ENCODE peak calls at places on chromosome 15, in six cellular contexts. One of them, this sample, is unnamed.

GRCh38 chr15:65824941-65825544 is 33.0 kb upstream of the DENND4A start:
- DNase-seq in A549: no peak
- DNase-seq in cardiac muscle cell: no peak
- DNase-seq in Calu3: no peak
- DNase-seq in thoracic aorta: no peak
- DNase-seq in endodermal cell: no peak
- DNase-seq in this sample: no peak

GRCh38 chr15:73955851-73956250 is 29.6 kb downstream of the LOXL1 start:
- DNase-seq in endodermal cell: no peak
- DNase-seq in A549: no peak
- DNase-seq in cardiac muscle cell: no peak
- DNase-seq in Calu3: no peak
- DNase-seq in thoracic aorta: no peak
- DNase-seq in this sample: no peak

GRCh38 chr15:74235962-74236361 is at the start of gene CCDC33:
- DNase-seq in endodermal cell: no peak
- DNase-seq in thoracic aorta: no peak
- DNase-seq in cardiac muscle cell: no peak
- DNase-seq in A549: no peak
- DNase-seq in Calu3: peak; percentile 68
- DNase-seq in this sample: no peak

GRCh38 chr15:71392821-71393220 is 277.6 kb downstream of the THSD4 start:
- DNase-seq in A549: no peak
- DNase-seq in Calu3: no peak
- DNase-seq in endodermal cell: no peak
- DNase-seq in cardiac muscle cell: no peak
- DNase-seq in thoracic aorta: no peak
- DNase-seq in this sample: no peak

GRCh38 chr15:34795267-34796081 is at the start of gene ACTC1:
- DNase-seq in endodermal cell: peak; percentile 90
- DNase-seq in cardiac muscle cell: peak; percentile 96
- DNase-seq in thoracic aorta: peak; percentile 11
- DNase-seq in A549: peak; percentile 66
- DNase-seq in Calu3: peak; percentile 39
- DNase-seq in this sample: peak; percentile 49

GRCh38 chr15:39459538-39459937 is 121.3 kb upstream of the THBS1 start:
- DNase-seq in Calu3: no peak
- DNase-seq in A549: no peak
- DNase-seq in endodermal cell: no peak
- DNase-seq in cardiac muscle cell: no peak
- DNase-seq in thoracic aorta: no peak
- DNase-seq in this sample: no peak

GRCh38 chr15:44545934-44546802 is 9.2 kb downstream of the EIF3J start:
- DNase-seq in endodermal cell: no peak
- DNase-seq in cardiac muscle cell: no peak
- DNase-seq in thoracic aorta: no peak
- DNase-seq in Calu3: no peak
- DNase-seq in A549: no peak
- DNase-seq in this sample: no peak

GRCh38 chr15:37019479-37020433 is 80.6 kb downstream of the MEIS2 start:
- DNase-seq in A549: no peak
- DNase-seq in thoracic aorta: no peak
- DNase-seq in cardiac muscle cell: peak; percentile 65
- DNase-seq in Calu3: peak; percentile 0
- DNase-seq in endodermal cell: no peak
- DNase-seq in this sample: no peak

GRCh38 chr15:70342141-70342540 is 244.4 kb upstream of the TLE3 start:
- DNase-seq in thoracic aorta: no peak
- DNase-seq in endodermal cell: no peak
- DNase-seq in Calu3: no peak
- DNase-seq in cardiac muscle cell: no peak
- DNase-seq in A549: no peak
- DNase-seq in this sample: peak; percentile 31

GRCh38 chr15:78018445-78018844 is 59.1 kb downstream of the TBC1D2B start:
- DNase-seq in A549: no peak
- DNase-seq in cardiac muscle cell: no peak
- DNase-seq in endodermal cell: no peak
- DNase-seq in Calu3: no peak
- DNase-seq in thoracic aorta: no peak
- DNase-seq in this sample: no peak

GRCh38 chr15:68481321-68481720 is 49.4 kb upstream of the ITGA11 start:
- DNase-seq in thoracic aorta: no peak
- DNase-seq in A549: no peak
- DNase-seq in endodermal cell: peak; percentile 30
- DNase-seq in Calu3: no peak
- DNase-seq in cardiac muscle cell: no peak
- DNase-seq in this sample: no peak

GRCh38 chr15:68484696-68485400 is 52.9 kb upstream of the ITGA11 start:
- DNase-seq in Calu3: no peak
- DNase-seq in cardiac muscle cell: no peak
- DNase-seq in endodermal cell: peak; percentile 39
- DNase-seq in A549: no peak
- DNase-seq in thoracic aorta: no peak
- DNase-seq in this sample: no peak

GRCh38 chr15:68484220-68484619 is 52.3 kb upstream of the ITGA11 start:
- DNase-seq in thoracic aorta: no peak
- DNase-seq in A549: no peak
- DNase-seq in cardiac muscle cell: no peak
- DNase-seq in endodermal cell: no peak
- DNase-seq in Calu3: no peak
- DNase-seq in this sample: no peak

GRCh38 chr15:68482246-68482645 is 50.3 kb upstream of the ITGA11 start:
- DNase-seq in thoracic aorta: no peak
- DNase-seq in endodermal cell: no peak
- DNase-seq in cardiac muscle cell: no peak
- DNase-seq in Calu3: no peak
- DNase-seq in A549: no peak
- DNase-seq in this sample: no peak

GRCh38 chr15:68483165-68483564 is 51.2 kb upstream of the ITGA11 start:
- DNase-seq in A549: no peak
- DNase-seq in endodermal cell: no peak
- DNase-seq in cardiac muscle cell: no peak
- DNase-seq in Calu3: no peak
- DNase-seq in thoracic aorta: no peak
- DNase-seq in this sample: no peak
- TF ChIP-seq CTCF in A549: no peak
- TF ChIP-seq CTCF in endodermal cell: no peak
- TF ChIP-seq CTCF in cardiac muscle cell: no peak
- TF ChIP-seq CTCF in Calu3: no peak
- TF ChIP-seq CTCF in thoracic aorta: no peak
- TF ChIP-seq CTCF in this sample: no peak

GRCh38 chr15:75647370-75648155 is at the start of gene SNX33:
- DNase-seq in A549: peak; percentile 89
- DNase-seq in Calu3: peak; percentile 85
- DNase-seq in endodermal cell: peak; percentile 94
- DNase-seq in thoracic aorta: no peak
- DNase-seq in cardiac muscle cell: peak; percentile 88
- DNase-seq in this sample: peak; percentile 78
- TF ChIP-seq CTCF in A549: peak; percentile 67
- TF ChIP-seq CTCF in Calu3: peak; percentile 55
- TF ChIP-seq CTCF in endodermal cell: peak; percentile 72
- TF ChIP-seq CTCF in thoracic aorta: peak; percentile 46
- TF ChIP-seq CTCF in cardiac muscle cell: peak; percentile 65
- TF ChIP-seq CTCF in this sample: no peak

GRCh38 chr15:91855684-91856553 is 2.4 kb downstream of the SLCO3A1 start:
- DNase-seq in thoracic aorta: no peak
- DNase-seq in A549: peak; percentile 73
- DNase-seq in Calu3: peak; percentile 86
- DNase-seq in endodermal cell: peak; percentile 95
- DNase-seq in cardiac muscle cell: peak; percentile 35
- DNase-seq in this sample: no peak
- TF ChIP-seq CTCF in thoracic aorta: no peak
- TF ChIP-seq CTCF in A549: peak; percentile 33
- TF ChIP-seq CTCF in Calu3: peak; percentile 77
- TF ChIP-seq CTCF in endodermal cell: peak; percentile 84
- TF ChIP-seq CTCF in cardiac muscle cell: no peak
- TF ChIP-seq CTCF in this sample: no peak

DNA sequence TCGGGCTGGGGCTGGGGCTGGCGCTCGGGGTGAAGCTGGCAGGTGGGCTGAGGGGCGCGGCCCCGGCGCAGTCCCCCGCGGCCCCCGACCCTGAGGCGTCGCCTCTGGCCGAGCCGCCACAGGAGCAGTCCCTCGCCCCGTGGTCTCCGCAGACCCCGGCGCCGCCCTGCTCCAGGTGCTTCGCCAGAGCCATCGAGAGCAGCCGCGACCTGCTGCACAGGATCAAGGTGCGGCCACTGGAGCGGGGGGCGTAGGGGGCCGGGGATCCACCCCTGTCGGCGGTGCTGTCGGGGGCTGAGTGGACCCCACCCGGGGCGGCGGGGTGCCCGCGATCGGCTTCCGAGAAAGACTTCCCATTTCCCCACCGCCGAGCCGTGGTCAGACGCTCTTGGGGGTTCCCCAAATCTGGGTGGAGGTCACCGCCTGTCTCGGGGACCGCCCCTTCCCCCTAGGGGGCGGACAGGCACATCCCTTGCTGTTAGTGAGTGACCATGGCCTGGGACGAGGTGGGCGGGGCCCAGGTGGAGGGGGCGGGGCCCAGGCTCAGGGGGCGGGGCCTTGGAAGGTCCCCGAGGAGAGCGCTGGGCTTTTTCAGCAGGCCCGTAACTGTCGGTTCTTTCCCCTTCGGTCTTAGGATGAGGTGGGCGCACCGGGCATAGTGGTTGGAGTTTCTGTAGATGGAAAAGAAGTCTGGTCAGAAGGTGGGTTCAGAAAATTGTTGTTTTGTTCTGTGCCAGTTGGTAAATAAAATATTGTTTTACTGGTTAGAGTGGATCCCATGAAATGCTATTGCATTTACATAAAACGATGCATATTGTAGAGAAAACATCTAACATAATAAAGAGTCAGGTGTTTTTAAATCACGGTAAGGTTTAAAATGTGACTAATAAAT is 587 bp downstream of the LACTB start:
- DNase-seq in Calu3: peak; percentile 78
- DNase-seq in thoracic aorta: peak; percentile 18
- DNase-seq in A549: peak; percentile 94
- DNase-seq in cardiac muscle cell: peak; percentile 84
- DNase-seq in endodermal cell: peak; percentile 99
- DNase-seq in this sample: peak; percentile 53
- TF ChIP-seq CTCF in Calu3: no peak
- TF ChIP-seq CTCF in thoracic aorta: peak; percentile 24
- TF ChIP-seq CTCF in A549: no peak
- TF ChIP-seq CTCF in cardiac muscle cell: peak; percentile 22
- TF ChIP-seq CTCF in endodermal cell: peak; percentile 67
- TF ChIP-seq CTCF in this sample: no peak

GRCh38 chr15:63037996-63038720 is 4.4 kb upstream of the TPM1 start:
- DNase-seq in thoracic aorta: no peak
- DNase-seq in A549: no peak
- DNase-seq in Calu3: no peak
- DNase-seq in endodermal cell: no peak
- DNase-seq in cardiac muscle cell: no peak
- DNase-seq in this sample: no peak

GRCh38 chr15:63035253-63035652 is 7.3 kb upstream of the TPM1 start:
- DNase-seq in cardiac muscle cell: peak; percentile 49
- DNase-seq in endodermal cell: no peak
- DNase-seq in thoracic aorta: no peak
- DNase-seq in A549: no peak
- DNase-seq in Calu3: no peak
- DNase-seq in this sample: no peak

GRCh38 chr15:63038926-63039673 is 3.4 kb upstream of the TPM1 start:
- DNase-seq in cardiac muscle cell: no peak
- DNase-seq in A549: no peak
- DNase-seq in thoracic aorta: no peak
- DNase-seq in Calu3: no peak
- DNase-seq in endodermal cell: no peak
- DNase-seq in this sample: no peak

GRCh38 chr15:63034568-63034967 is 8.0 kb upstream of the TPM1 start:
- DNase-seq in cardiac muscle cell: no peak
- DNase-seq in A549: no peak
- DNase-seq in thoracic aorta: no peak
- DNase-seq in endodermal cell: no peak
- DNase-seq in Calu3: no peak
- DNase-seq in this sample: no peak

DNA sequence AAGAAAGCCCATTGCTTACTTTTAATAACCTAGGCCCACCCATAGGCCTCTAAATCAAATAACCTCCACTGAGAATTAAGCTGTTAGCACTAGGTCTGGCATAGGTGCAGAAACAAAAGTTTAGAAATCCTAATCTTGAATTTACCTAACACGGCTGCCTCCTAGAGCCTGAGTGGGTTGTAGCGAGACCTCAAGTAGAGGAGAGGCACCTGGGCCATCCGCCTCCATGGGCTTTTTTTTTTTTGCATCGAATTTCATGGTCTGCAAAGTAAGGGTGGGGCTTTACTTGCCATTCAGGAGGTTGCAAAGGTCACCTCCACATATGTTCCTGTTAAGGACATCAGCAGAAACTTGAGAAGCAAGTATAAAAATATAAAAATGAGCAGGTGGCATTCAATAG is 6.6 kb upstream of the TPM1 start:
- DNase-seq in thoracic aorta: no peak
- DNase-seq in Calu3: no peak
- DNase-seq in cardiac muscle cell: no peak
- DNase-seq in A549: no peak
- DNase-seq in endodermal cell: no peak
- DNase-seq in this sample: no peak
- TF ChIP-seq CTCF in thoracic aorta: no peak
- TF ChIP-seq CTCF in Calu3: no peak
- TF ChIP-seq CTCF in cardiac muscle cell: no peak
- TF ChIP-seq CTCF in A549: peak; percentile 11
- TF ChIP-seq CTCF in endodermal cell: peak; percentile 52
- TF ChIP-seq CTCF in this sample: no peak

DNA sequence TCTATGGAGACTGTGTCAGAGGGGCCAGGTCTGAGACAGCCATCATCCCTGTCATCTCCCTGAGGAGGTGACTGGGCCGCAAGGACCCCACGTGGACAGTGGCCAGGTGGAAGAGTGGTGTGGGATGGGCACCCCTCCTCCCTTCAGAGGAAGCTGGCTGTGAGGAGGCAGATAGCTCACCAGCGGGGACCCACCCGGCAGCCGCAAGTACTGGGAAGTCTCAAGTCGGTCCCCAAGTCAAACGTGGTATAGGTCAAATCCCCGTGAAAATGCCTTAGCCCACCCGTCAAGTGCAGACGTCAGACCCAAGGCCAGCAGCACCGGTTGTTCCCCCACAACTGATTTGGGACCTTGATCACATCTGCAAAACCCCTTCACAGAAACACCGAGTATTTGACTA is 12.3 kb upstream of the KLF13 start:
- DNase-seq in A549: no peak
- DNase-seq in thoracic aorta: no peak
- DNase-seq in endodermal cell: no peak
- DNase-seq in cardiac muscle cell: no peak
- DNase-seq in Calu3: no peak
- DNase-seq in this sample: no peak
- TF ChIP-seq CTCF in A549: no peak
- TF ChIP-seq CTCF in thoracic aorta: no peak
- TF ChIP-seq CTCF in endodermal cell: no peak
- TF ChIP-seq CTCF in cardiac muscle cell: no peak
- TF ChIP-seq CTCF in Calu3: no peak
- TF ChIP-seq CTCF in this sample: no peak

GRCh38 chr15:63531586-63531985 is 27.2 kb downstream of the USP3 start:
- DNase-seq in Calu3: no peak
- DNase-seq in endodermal cell: no peak
- DNase-seq in cardiac muscle cell: no peak
- DNase-seq in thoracic aorta: no peak
- DNase-seq in A549: peak; percentile 30
- DNase-seq in this sample: no peak
- TF ChIP-seq CTCF in Calu3: peak; percentile 21
- TF ChIP-seq CTCF in endodermal cell: peak; percentile 65
- TF ChIP-seq CTCF in cardiac muscle cell: peak; percentile 21
- TF ChIP-seq CTCF in thoracic aorta: no peak
- TF ChIP-seq CTCF in A549: no peak
- TF ChIP-seq CTCF in this sample: no peak